ENCODE peak calls at places on chromosomes 16 and 17, in seven cellular contexts. U is A549; W is fibroblast of pulmonary artery; G is AG04450; M is naive thymus-derived CD4-positive, alpha-beta T cell; B is heart left ventricle; T is stimulated activated CD4-positive, alpha-beta T cell treated with anti-CD3 and anti-CD28 coated beads, TNF-alpha, amount 100 ng/mL, for 1 hour. F is an unnamed sample.

GRCh38 chr17:31068291-31068690 is 26.5 kb upstream of the NF1 start:
- DNase-seq in U (peak; percentile 66), W (peak; percentile 44), G (no peak), M (no peak), B (no peak), T (peak; percentile 10), F (no peak)

GRCh38 chr16:2795714-2796143 is 2.5 kb upstream of the PRSS41 start:
- DNase-seq in U (no peak), W (no peak), G (no peak), M (no peak), B (peak; percentile 4), T (no peak), F (no peak)

GRCh38 chr16:81651758-81652718 is 127.1 kb upstream of the PLCG2 start:
- DNase-seq in U (no peak), W (no peak), G (no peak), M (no peak), B (peak; percentile 36), T (no peak), F (no peak)

GRCh38 chr17:4407851-4408250 is 25.9 kb upstream of the SPNS3 start:
- DNase-seq in U (no peak), W (peak; percentile 18), G (no peak), M (no peak), B (no peak), T (no peak), F (no peak)

GRCh38 chr17:3025421-3026124 is 37.8 kb downstream of the OR1D5 start:
- DNase-seq in U (no peak), W (no peak), G (no peak), M (no peak), B (no peak), T (no peak), F (no peak)

GRCh38 chr17:57517216-57517518 is 227.9 kb downstream of the CCDC182 start:
- DNase-seq in U (no peak), W (no peak), G (no peak), M (no peak), B (no peak), T (no peak), F (no peak)

GRCh38 chr16:59733321-59733720 is 999.2 kb upstream of the GOT2 start:
- DNase-seq in U (no peak), W (no peak), G (no peak), M (no peak), B (no peak), T (no peak), F (no peak)

GRCh38 chr17:38799501-38800236 is at the start of gene PIP4K2B:
- DNase-seq in U (peak; percentile 99), W (peak; percentile 99), G (peak; percentile 97), M (peak; percentile 78), B (peak; percentile 98), T (peak; percentile 71), F (peak; percentile 90)

GRCh38 chr16:82694239-82694874 is 67.6 kb downstream of the CDH13 start:
- DNase-seq in U (no peak), W (peak; percentile 35), G (no peak), M (no peak), B (no peak), T (no peak), F (no peak)

GRCh38 chr16:31083081-31083480 is 5.7 kb downstream of the PRSS53 start:
- DNase-seq in U (no peak), W (no peak), G (no peak), M (no peak), B (no peak), T (no peak), F (no peak)

F was measured in pulmonary artery endothelial cell.